ENCODE peak calls at places on chromosomes 12 and 14, in five cellular contexts. One of them, this sample, is unnamed.

GRCh38 chr12:74111688-74112360 is 425.8 kb upstream of the ATXN7L3B start:
- DNase-seq in HepG2: peak
- DNase-seq in fibroblast of lung: peak
- DNase-seq in DND-41: peak
- DNase-seq in psoas muscle: no peak
- DNase-seq in this sample: no peak

GRCh38 chr14:75340921-75341320 is 62.3 kb downstream of the FOS start:
- DNase-seq in HepG2: no peak
- DNase-seq in fibroblast of lung: no peak
- DNase-seq in DND-41: no peak
- DNase-seq in psoas muscle: peak
- DNase-seq in this sample: no peak

GRCh38 chr12:71662861-71663560 is 637 bp downstream of the ZFC3H1 start:
- DNase-seq in HepG2: peak
- DNase-seq in fibroblast of lung: peak
- DNase-seq in DND-41: peak
- DNase-seq in psoas muscle: peak
- DNase-seq in this sample: no peak

GRCh38 chr14:105577339-105577861 is 51.0 kb downstream of the TMEM121 start:
- DNase-seq in HepG2: no peak
- DNase-seq in fibroblast of lung: no peak
- DNase-seq in DND-41: no peak
- DNase-seq in psoas muscle: peak
- DNase-seq in this sample: no peak

GRCh38 chr14:55891692-55892091 is 226.5 kb upstream of the PELI2 start:
- DNase-seq in HepG2: no peak
- DNase-seq in fibroblast of lung: no peak
- DNase-seq in DND-41: no peak
- DNase-seq in psoas muscle: no peak
- DNase-seq in this sample: no peak

GRCh38 chr12:125166046-125166445 is 100.8 kb downstream of the AACS start:
- DNase-seq in HepG2: no peak
- DNase-seq in fibroblast of lung: no peak
- DNase-seq in DND-41: no peak
- DNase-seq in psoas muscle: no peak
- DNase-seq in this sample: no peak

GRCh38 chr14:28365510-28365909 is 401.1 kb upstream of the FOXG1 start:
- DNase-seq in HepG2: no peak
- DNase-seq in fibroblast of lung: no peak
- DNase-seq in DND-41: no peak
- DNase-seq in psoas muscle: peak
- DNase-seq in this sample: no peak

GRCh38 chr14:99744199-99744872 is 48.9 kb upstream of the EML1 start:
- DNase-seq in HepG2: no peak
- DNase-seq in fibroblast of lung: peak
- DNase-seq in DND-41: no peak
- DNase-seq in psoas muscle: no peak
- DNase-seq in this sample: no peak

GRCh38 chr14:105885561-105886320 is 359.4 kb downstream of the TMEM121 start:
- DNase-seq in HepG2: no peak
- DNase-seq in fibroblast of lung: no peak
- DNase-seq in DND-41: no peak
- DNase-seq in psoas muscle: peak
- DNase-seq in this sample: peak

GRCh38 chr14:97832734-97833133 is 1035.6 kb downstream of the VRK1 start:
- DNase-seq in HepG2: no peak
- DNase-seq in fibroblast of lung: no peak
- DNase-seq in DND-41: no peak
- DNase-seq in psoas muscle: no peak
- DNase-seq in this sample: no peak

GRCh38 chr14:22547309-22547947 is 41.6 kb downstream of the DAD1 start:
- DNase-seq in HepG2: no peak
- DNase-seq in fibroblast of lung: no peak
- DNase-seq in DND-41: no peak
- DNase-seq in psoas muscle: peak
- DNase-seq in this sample: peak

GRCh38 chr12:9103050-9103854 is 12.5 kb downstream of the A2M start:
- DNase-seq in HepG2: no peak
- DNase-seq in fibroblast of lung: no peak
- DNase-seq in DND-41: no peak
- DNase-seq in psoas muscle: no peak
- DNase-seq in this sample: no peak

GRCh38 chr14:98226411-98226810 is 1045.6 kb downstream of the BCL11B start:
- DNase-seq in HepG2: no peak
- DNase-seq in fibroblast of lung: no peak
- DNase-seq in DND-41: peak
- DNase-seq in psoas muscle: no peak
- DNase-seq in this sample: no peak

GRCh38 chr12:127570387-127570786 is 696.6 kb upstream of the TMEM132C start:
- DNase-seq in HepG2: no peak
- DNase-seq in fibroblast of lung: no peak
- DNase-seq in DND-41: no peak
- DNase-seq in psoas muscle: no peak
- DNase-seq in this sample: no peak

GRCh38 chr14:53468876-53469275 is 315.8 kb upstream of the DDHD1 start:
- DNase-seq in HepG2: no peak
- DNase-seq in fibroblast of lung: no peak
- DNase-seq in DND-41: no peak
- DNase-seq in psoas muscle: no peak
- DNase-seq in this sample: no peak

GRCh38 chr12:50453872-50454271 is 50.9 kb upstream of the DIP2B start:
- DNase-seq in HepG2: no peak
- DNase-seq in fibroblast of lung: peak
- DNase-seq in DND-41: no peak
- DNase-seq in psoas muscle: no peak
- DNase-seq in this sample: no peak

GRCh38 chr14:22664261-22664660 is 20.1 kb upstream of the OR6J1 start:
- DNase-seq in HepG2: peak
- DNase-seq in fibroblast of lung: no peak
- DNase-seq in DND-41: no peak
- DNase-seq in psoas muscle: no peak
- DNase-seq in this sample: no peak

GRCh38 chr12:89333564-89334252 is 18.6 kb downstream of the DUSP6 start:
- DNase-seq in HepG2: no peak
- DNase-seq in fibroblast of lung: no peak
- DNase-seq in DND-41: peak
- DNase-seq in psoas muscle: no peak
- DNase-seq in this sample: no peak

GRCh38 chr12:93135286-93136239 is 206.5 kb upstream of the EEA1 start:
- DNase-seq in HepG2: peak
- DNase-seq in fibroblast of lung: peak
- DNase-seq in DND-41: no peak
- DNase-seq in psoas muscle: no peak
- DNase-seq in this sample: no peak

GRCh38 chr12:132451172-132451835 is 38.6 kb upstream of the FBRSL1 start:
- DNase-seq in HepG2: no peak
- DNase-seq in fibroblast of lung: no peak
- DNase-seq in DND-41: no peak
- DNase-seq in psoas muscle: no peak
- DNase-seq in this sample: no peak

GRCh38 chr12:79114896-79115295 is 250.3 kb downstream of the SYT1 start:
- DNase-seq in HepG2: no peak
- DNase-seq in fibroblast of lung: no peak
- DNase-seq in DND-41: no peak
- DNase-seq in psoas muscle: no peak
- DNase-seq in this sample: no peak

GRCh38 chr12:87086118-87086891 is 830.1 kb upstream of the MGAT4C start:
- DNase-seq in HepG2: no peak
- DNase-seq in fibroblast of lung: peak
- DNase-seq in DND-41: no peak
- DNase-seq in psoas muscle: no peak
- DNase-seq in this sample: no peak

GRCh38 chr14:103748539-103748867 is 32.9 kb downstream of the ZFYVE21 start:
- DNase-seq in HepG2: no peak
- DNase-seq in fibroblast of lung: no peak
- DNase-seq in DND-41: peak
- DNase-seq in psoas muscle: no peak
- DNase-seq in this sample: peak

GRCh38 chr12:2523881-2524561 is 270.7 kb upstream of the FKBP4 start:
- DNase-seq in HepG2: no peak
- DNase-seq in fibroblast of lung: no peak
- DNase-seq in DND-41: no peak
- DNase-seq in psoas muscle: no peak
- DNase-seq in this sample: no peak

GRCh38 chr12:26205946-26206345 is 10.6 kb downstream of the SSPN start:
- DNase-seq in HepG2: no peak
- DNase-seq in fibroblast of lung: no peak
- DNase-seq in DND-41: no peak
- DNase-seq in psoas muscle: no peak
- DNase-seq in this sample: no peak

GRCh38 chr14:68466491-68466977 is 326.3 kb downstream of the ZFP36L1 start:
- DNase-seq in HepG2: peak
- DNase-seq in fibroblast of lung: peak
- DNase-seq in DND-41: no peak
- DNase-seq in psoas muscle: no peak
- DNase-seq in this sample: no peak

GRCh38 chr12:105705765-105706164 is 375.3 kb downstream of the C12orf75 start:
- DNase-seq in HepG2: peak
- DNase-seq in fibroblast of lung: peak
- DNase-seq in DND-41: peak
- DNase-seq in psoas muscle: no peak
- DNase-seq in this sample: no peak

GRCh38 chr12:105706973-105707334 is 376.5 kb downstream of the C12orf75 start:
- DNase-seq in HepG2: no peak
- DNase-seq in fibroblast of lung: no peak
- DNase-seq in DND-41: no peak
- DNase-seq in psoas muscle: no peak
- DNase-seq in this sample: no peak

GRCh38 chr12:105705235-105705634 is 374.7 kb downstream of the C12orf75 start:
- DNase-seq in HepG2: no peak
- DNase-seq in fibroblast of lung: no peak
- DNase-seq in DND-41: no peak
- DNase-seq in psoas muscle: no peak
- DNase-seq in this sample: no peak

GRCh38 chr12:105704788-105705187 is 374.3 kb downstream of the C12orf75 start:
- DNase-seq in HepG2: no peak
- DNase-seq in fibroblast of lung: no peak
- DNase-seq in DND-41: no peak
- DNase-seq in psoas muscle: no peak
- DNase-seq in this sample: no peak

GRCh38 chr12:105706321-105706972 is 376.0 kb downstream of the C12orf75 start:
- DNase-seq in HepG2: no peak
- DNase-seq in fibroblast of lung: peak
- DNase-seq in DND-41: no peak
- DNase-seq in psoas muscle: peak
- DNase-seq in this sample: no peak
- H3K27ac ChIP-seq in HepG2: no peak
- H3K27ac ChIP-seq in fibroblast of lung: no peak
- H3K27ac ChIP-seq in DND-41: no peak
- H3K27ac ChIP-seq in psoas muscle: peak
- H3K27ac ChIP-seq in this sample: no peak

DNA sequence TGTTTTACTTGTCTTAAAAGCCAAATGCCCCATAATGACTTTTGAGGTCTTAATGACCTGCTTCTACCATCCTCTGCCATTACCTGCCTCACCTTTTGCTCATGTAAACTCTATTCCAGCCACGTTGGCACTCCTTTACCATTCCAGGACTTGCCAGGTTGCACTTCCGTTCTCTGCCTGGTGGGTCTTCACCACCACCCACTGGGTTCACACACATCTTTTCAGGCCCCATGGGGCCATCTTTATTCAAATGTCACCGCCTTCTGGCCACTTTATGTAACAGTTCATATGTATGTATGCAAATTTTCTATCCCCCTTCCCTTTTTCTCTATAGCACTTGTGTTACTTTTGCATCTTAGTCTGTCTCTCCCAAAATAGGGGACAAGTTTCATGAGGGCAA is 57.7 kb downstream of the ATP2A2 start:
- DNase-seq in HepG2: no peak
- DNase-seq in fibroblast of lung: no peak
- DNase-seq in DND-41: no peak
- DNase-seq in psoas muscle: no peak
- DNase-seq in this sample: no peak
- TF ChIP-seq CTCF in HepG2: no peak
- TF ChIP-seq CTCF in fibroblast of lung: no peak
- TF ChIP-seq CTCF in DND-41: peak
- TF ChIP-seq CTCF in psoas muscle: no peak
- TF ChIP-seq CTCF in this sample: no peak

GRCh38 chr12:103799504-103800251 is 41.4 kb downstream of the NT5DC3 start:
- DNase-seq in HepG2: peak
- DNase-seq in fibroblast of lung: peak
- DNase-seq in DND-41: no peak
- DNase-seq in psoas muscle: no peak
- DNase-seq in this sample: no peak

GRCh38 chr12:103801709-103802585 is 39.1 kb downstream of the NT5DC3 start:
- DNase-seq in HepG2: peak
- DNase-seq in fibroblast of lung: peak
- DNase-seq in DND-41: no peak
- DNase-seq in psoas muscle: peak
- DNase-seq in this sample: no peak

GRCh38 chr12:103803847-103804246 is 37.2 kb downstream of the NT5DC3 start:
- DNase-seq in HepG2: no peak
- DNase-seq in fibroblast of lung: no peak
- DNase-seq in DND-41: no peak
- DNase-seq in psoas muscle: no peak
- DNase-seq in this sample: no peak

GRCh38 chr12:103800252-103800771 is 40.7 kb downstream of the NT5DC3 start:
- DNase-seq in HepG2: peak
- DNase-seq in fibroblast of lung: peak
- DNase-seq in DND-41: no peak
- DNase-seq in psoas muscle: peak
- DNase-seq in this sample: no peak

DNA sequence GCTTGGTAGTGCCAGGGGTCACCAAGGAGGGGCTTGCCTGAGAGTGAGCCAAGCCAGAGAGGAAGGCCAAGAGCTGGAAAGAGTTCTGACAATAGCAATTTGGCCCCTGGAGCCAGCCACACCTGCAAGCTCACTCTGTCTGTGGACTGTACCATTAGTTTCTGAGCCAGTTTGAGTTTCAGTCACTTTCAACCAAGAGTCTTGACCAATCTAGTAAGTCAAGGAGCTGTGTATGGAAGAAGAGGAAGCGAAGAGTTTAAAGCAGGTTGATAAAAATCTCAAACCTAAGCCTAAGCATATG is 38.5 kb downstream of the NT5DC3 start:
- DNase-seq in HepG2: no peak
- DNase-seq in fibroblast of lung: no peak
- DNase-seq in DND-41: no peak
- DNase-seq in psoas muscle: no peak
- DNase-seq in this sample: no peak
- H3K27ac ChIP-seq in HepG2: no peak
- H3K27ac ChIP-seq in fibroblast of lung: no peak
- H3K27ac ChIP-seq in DND-41: no peak
- H3K27ac ChIP-seq in psoas muscle: peak
- H3K27ac ChIP-seq in this sample: no peak

GRCh38 chr12:15794196-15794595 is 5.0 kb upstream of the EPS8 start:
- DNase-seq in HepG2: no peak
- DNase-seq in fibroblast of lung: no peak
- DNase-seq in DND-41: no peak
- DNase-seq in psoas muscle: no peak
- DNase-seq in this sample: no peak

GRCh38 chr12:15787801-15788200 is 1.4 kb downstream of the EPS8 start:
- DNase-seq in HepG2: no peak
- DNase-seq in fibroblast of lung: no peak
- DNase-seq in DND-41: no peak
- DNase-seq in psoas muscle: no peak
- DNase-seq in this sample: no peak

GRCh38 chr12:15788266-15789214 is 648 bp downstream of the EPS8 start:
- DNase-seq in HepG2: peak
- DNase-seq in fibroblast of lung: peak
- DNase-seq in DND-41: no peak
- DNase-seq in psoas muscle: peak
- DNase-seq in this sample: no peak

GRCh38 chr12:15794836-15795235 is 5.6 kb upstream of the EPS8 start:
- DNase-seq in HepG2: no peak
- DNase-seq in fibroblast of lung: peak
- DNase-seq in DND-41: no peak
- DNase-seq in psoas muscle: no peak
- DNase-seq in this sample: no peak

GRCh38 chr12:15789215-15790171 is at the start of gene EPS8:
- DNase-seq in HepG2: peak
- DNase-seq in fibroblast of lung: peak
- DNase-seq in DND-41: no peak
- DNase-seq in psoas muscle: peak
- DNase-seq in this sample: peak
- TF ChIP-seq CTCF in HepG2: no peak
- TF ChIP-seq CTCF in fibroblast of lung: no peak
- TF ChIP-seq CTCF in DND-41: no peak
- TF ChIP-seq CTCF in psoas muscle: no peak
- TF ChIP-seq CTCF in this sample: no peak

This sample was measured in CD8-positive, alpha-beta T cell.